ENCODE peak calls at places on chromosomes 11 and 22, in nine cellular contexts. Y, Q, U, S, W, I, G, T and K are unnamed samples. For H3K27me3, the result is how much of the 10 kb centered on the place peaks cover.

GRCh38 chr22:29043906-29044575 is 17.6 kb downstream of the C22orf31 start:
- DNase-seq in G (no peak), U (no peak), I (no peak), W (no peak), Y (no peak), Q (no peak), T (no peak), S (no peak), K (peak)

GRCh38 chr11:70661763-70662501 is 263.6 kb downstream of the CTTN start:
- DNase-seq in S (no peak), G (no peak), I (no peak), T (peak), U (no peak), Q (no peak), W (no peak), Y (no peak), K (no peak)

GRCh38 chr22:50419116-50419515 is 55.7 kb downstream of the SBF1 start:
- DNase-seq in T (no peak), S (no peak), I (peak), Y (no peak), W (no peak), U (no peak), Q (no peak), G (no peak), K (no peak)

GRCh38 chr11:71321433-71322191 is 69.2 kb upstream of the SHANK2 start:
- DNase-seq in Y (no peak), U (no peak), S (no peak), I (no peak), Q (no peak), W (no peak), T (no peak), G (no peak), K (no peak)

GRCh38 chr22:48918585-48919186 is 909.0 kb downstream of the BRD1 start:
- DNase-seq in W (no peak), Q (peak), I (no peak), G (peak), T (no peak), U (no peak), Y (no peak), S (no peak), K (no peak)

GRCh38 chr11:128802358-128802981 is 64.6 kb downstream of the KCNJ1 start:
- DNase-seq in S (no peak), G (no peak), Y (no peak), W (no peak), Q (no peak), I (no peak), T (peak), U (no peak), K (peak)

GRCh38 chr22:49107561-49107960 is 720.1 kb downstream of the BRD1 start:
- DNase-seq in Q (no peak), T (no peak), G (no peak), U (no peak), W (no peak), S (no peak), I (no peak), Y (no peak), K (no peak)

GRCh38 chr11:18367431-18367830 is 26.9 kb upstream of the LDHA start:
- DNase-seq in U (no peak), W (no peak), I (no peak), Y (no peak), T (no peak), Q (no peak), S (no peak), G (no peak), K (peak)

GRCh38 chr22:21650823-21651520 is 8.9 kb downstream of the SDF2L1 start:
- DNase-seq in G (no peak), I (no peak), T (no peak), U (no peak), Y (no peak), Q (no peak), W (no peak), S (no peak), K (no peak)

GRCh38 chr22:26677217-26677616 is 19.8 kb downstream of the MIAT start:
- DNase-seq in Q (no peak), I (no peak), T (no peak), Y (no peak), U (no peak), G (no peak), W (no peak), S (no peak), K (no peak)

GRCh38 chr11:131129474-131129873 is 213.2 kb upstream of the SNX19 start:
- DNase-seq in Y (no peak), I (no peak), W (no peak), S (no peak), U (no peak), T (no peak), Q (no peak), G (no peak), K (no peak)

GRCh38 chr11:61955416-61956135 is 5.4 kb downstream of the BEST1 start:
- DNase-seq in S (peak), W (no peak), T (no peak), I (peak), U (no peak), G (peak), Y (no peak), Q (peak), K (no peak)

GRCh38 chr22:18031670-18032454 is 7.5 kb upstream of the MICAL3 start:
- DNase-seq in W (no peak), I (no peak), Y (no peak), G (no peak), U (peak), Q (no peak), S (no peak), T (no peak), K (peak)

GRCh38 chr11:111531687-111532364 is 8.7 kb upstream of the LAYN start:
- DNase-seq in Y (peak), G (no peak), Q (no peak), W (no peak), T (no peak), U (peak), I (no peak), S (no peak), K (peak)

GRCh38 chr11:16778286-16778685 is 39.8 kb downstream of the C11orf58 start:
- DNase-seq in G (no peak), T (no peak), U (no peak), W (no peak), Q (no peak), Y (no peak), I (no peak), S (no peak), K (no peak)

GRCh38 chr11:9757809-9758675 is 94.2 kb downstream of the SWAP70 start:
- DNase-seq in Q (peak), S (peak), T (peak), I (peak), G (peak), Y (peak), W (peak), U (no peak), K (peak)

GRCh38 chr11:11880179-11880578 is 38.4 kb downstream of the USP47 start:
- DNase-seq in I (no peak), U (no peak), T (no peak), Y (no peak), Q (no peak), G (no peak), W (no peak), S (no peak), K (no peak)

GRCh38 chr11:11871991-11872401 is 30.2 kb downstream of the USP47 start:
- DNase-seq in Y (no peak), Q (no peak), G (no peak), U (no peak), W (no peak), T (no peak), I (no peak), S (no peak), K (no peak)

DNA sequence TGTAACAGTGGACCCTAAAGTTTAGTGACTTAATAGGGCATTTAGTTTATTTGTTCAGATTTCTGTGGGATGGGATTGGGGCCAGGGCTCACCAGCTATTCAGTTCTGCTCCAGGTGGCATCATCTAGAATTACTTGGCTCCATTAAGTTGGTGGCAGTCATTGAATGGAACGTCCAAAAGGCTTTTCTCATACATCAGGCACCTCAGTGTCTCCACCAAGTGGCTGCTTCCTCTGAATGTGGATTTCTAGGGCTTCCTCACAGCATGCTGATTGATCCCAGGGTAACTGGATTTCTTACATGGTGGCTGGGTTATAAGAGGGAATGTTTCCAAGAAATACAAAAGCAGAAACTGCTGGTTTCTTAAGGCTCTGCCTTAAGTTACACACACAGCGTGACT is 34.7 kb downstream of the USP47 start:
- DNase-seq in S (no peak), U (no peak), T (no peak), I (no peak), Y (no peak), W (no peak), G (no peak), Q (no peak), K (peak)
- TF ChIP-seq CTCF in S (no peak), U (no peak), T (no peak), I (no peak), Y (no peak), W (no peak), G (no peak), Q (no peak), K (peak)

DNA sequence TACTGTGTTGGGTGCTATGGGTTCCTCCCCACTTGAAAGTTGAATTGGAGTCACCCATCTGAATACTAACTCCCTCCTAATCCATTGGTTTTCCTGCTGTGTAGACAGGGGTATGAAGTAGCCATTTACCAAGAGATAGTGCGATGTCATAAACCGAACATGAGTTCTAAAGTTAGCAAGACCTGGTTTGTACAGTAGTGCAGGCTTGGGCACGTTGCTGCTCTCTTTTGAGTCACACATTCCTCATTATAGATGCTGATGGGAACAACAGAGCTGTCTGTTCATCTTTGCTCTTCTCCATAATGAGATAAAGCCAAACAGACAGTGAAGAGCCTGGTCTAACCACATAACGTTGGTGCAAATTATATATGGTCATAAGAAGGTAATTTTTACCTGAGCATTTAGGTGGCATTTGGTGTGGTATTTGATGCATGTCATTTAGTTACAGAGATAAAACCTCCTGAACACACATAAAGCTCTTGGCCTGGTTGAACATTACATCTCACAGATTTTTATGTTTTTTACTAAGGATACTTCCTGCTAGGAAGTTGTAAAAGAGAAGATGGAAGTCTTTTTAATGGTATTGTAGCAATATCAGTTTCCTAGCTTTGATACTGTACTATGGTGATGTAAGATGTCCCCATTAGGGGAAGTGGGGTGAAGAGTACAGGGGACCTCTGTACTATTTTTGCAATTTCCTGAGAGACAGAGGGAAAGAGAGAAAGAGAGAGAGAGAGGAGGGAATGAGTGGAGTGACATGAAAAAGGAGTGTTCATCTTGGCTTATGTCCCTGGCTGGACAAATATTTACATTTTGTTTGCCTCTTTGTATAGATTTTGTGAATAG is 27.9 kb downstream of the GRAP2 start:
- DNase-seq in I (no peak), S (no peak), W (no peak), Q (no peak), Y (no peak), T (no peak), G (no peak), U (no peak), K (peak)
- H3K27me3 ChIP-seq in I (under half), S (half or more), W (under half), Q (under half), Y (under half), T (under half), G (under half), U (under half), K (under half)

GRCh38 chr11:66494935-66495334 is 14.7 kb downstream of the DPP3 start:
- DNase-seq in Y (no peak), S (no peak), T (no peak), W (no peak), I (no peak), Q (no peak), G (no peak), U (no peak), K (no peak)
- TF ChIP-seq CTCF in Y (no peak), S (no peak), T (no peak), W (no peak), I (no peak), Q (no peak), G (no peak), U (no peak), K (no peak)

DNA sequence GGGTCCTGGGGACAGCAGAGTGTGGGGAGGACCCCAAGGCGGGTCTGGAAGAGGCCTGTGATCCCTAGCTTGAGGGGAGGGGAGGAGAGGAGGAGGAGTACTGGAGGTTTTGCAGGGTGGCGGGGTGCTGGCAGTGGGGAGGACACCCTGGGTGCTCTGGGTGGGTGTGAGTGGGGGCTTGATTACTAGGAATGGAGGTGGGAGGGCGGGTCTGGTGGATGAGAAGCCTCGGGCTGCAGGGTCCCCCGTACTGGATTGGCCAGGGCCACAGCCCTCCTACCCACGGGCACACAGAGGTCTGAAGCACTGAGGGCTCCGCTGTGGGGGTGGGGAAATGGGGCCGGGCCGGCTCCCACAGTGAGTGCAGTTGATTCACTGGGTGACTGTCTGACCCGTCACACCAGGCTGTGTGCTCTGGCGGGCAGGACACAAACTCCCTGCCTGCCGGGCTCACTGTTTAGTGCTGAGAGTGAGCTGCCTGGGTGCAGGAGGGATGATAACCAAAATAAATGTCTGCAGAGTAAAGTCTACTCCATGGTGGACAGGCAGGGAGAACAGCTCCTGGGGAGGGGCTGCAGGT is 114.2 kb downstream of the CACNA1I start:
- DNase-seq in U (no peak), Q (no peak), G (no peak), I (peak), Y (no peak), W (no peak), T (no peak), S (no peak), K (no peak)
- H3K27me3 ChIP-seq in U (half or more), Q (under half), G (under half), I (under half), Y (under half), W (under half), T (under half), S (half or more), K (under half)

GRCh38 chr22:37635157-37635556 is 4.3 kb upstream of the SH3BP1 start:
- DNase-seq in S (no peak), Y (no peak), W (no peak), U (no peak), I (no peak), Q (no peak), G (no peak), T (no peak), K (no peak)

GRCh38 chr22:37633693-37634504 is 5.6 kb upstream of the SH3BP1 start:
- DNase-seq in T (peak), I (peak), U (peak), G (peak), W (peak), Y (peak), S (peak), Q (peak), K (no peak)

GRCh38 chr22:37633082-37633692 is 6.3 kb upstream of the SH3BP1 start:
- DNase-seq in I (no peak), G (no peak), Q (no peak), Y (no peak), U (no peak), S (no peak), W (peak), T (no peak), K (no peak)

GRCh38 chr22:37636186-37636948 is 3.1 kb upstream of the SH3BP1 start:
- DNase-seq in G (no peak), T (no peak), Q (no peak), U (no peak), S (no peak), Y (no peak), I (no peak), W (peak), K (no peak)

GRCh38 chr22:37634505-37635002 is 4.9 kb upstream of the SH3BP1 start:
- DNase-seq in G (no peak), S (no peak), W (no peak), I (no peak), Q (no peak), U (no peak), T (peak), Y (no peak), K (no peak)
- TF ChIP-seq CTCF in G (no peak), S (no peak), W (peak), I (no peak), Q (no peak), U (peak), T (peak), Y (peak), K (peak)